ENCODE peak calls at places on chromosome 10, in nine cellular contexts. One of them, this sample, is unnamed.

GRCh38 chr10:42753126-42753506 is 29.5 kb upstream of the BMS1 start:
- DNase-seq in fibroblast of the aortic adventitia: peak
- DNase-seq in stimulated activated CD4-positive, alpha-beta T cell treated with anti-CD3 and anti-CD28 coated beads, Interleukin-15, amount 100 ng/mL, for 1 hour: peak
- DNase-seq in K562: peak
- DNase-seq in tibial artery: peak
- DNase-seq in non-pigmented ciliary epithelial cell: peak
- DNase-seq in activated CD4-positive, alpha-beta T cell treated with anti-CD3 and anti-CD28 coated beads for 1 hour: peak
- DNase-seq in NCI-H1436: no peak
- DNase-seq in ovary: peak
- DNase-seq in this sample: peak

GRCh38 chr10:32163774-32164148 is 107.5 kb upstream of the KIF5B start:
- DNase-seq in activated CD4-positive, alpha-beta T cell treated with anti-CD3 and anti-CD28 coated beads for 1 hour: no peak
- DNase-seq in fibroblast of the aortic adventitia: no peak
- DNase-seq in K562: no peak
- DNase-seq in NCI-H1436: no peak
- DNase-seq in stimulated activated CD4-positive, alpha-beta T cell treated with anti-CD3 and anti-CD28 coated beads, Interleukin-15, amount 100 ng/mL, for 1 hour: no peak
- DNase-seq in tibial artery: no peak
- DNase-seq in non-pigmented ciliary epithelial cell: no peak
- DNase-seq in ovary: no peak
- DNase-seq in this sample: no peak

GRCh38 chr10:78214931-78215330 is 181.3 kb downstream of the RPS24 start:
- DNase-seq in NCI-H1436: no peak
- DNase-seq in K562: no peak
- DNase-seq in tibial artery: peak
- DNase-seq in fibroblast of the aortic adventitia: no peak
- DNase-seq in non-pigmented ciliary epithelial cell: no peak
- DNase-seq in stimulated activated CD4-positive, alpha-beta T cell treated with anti-CD3 and anti-CD28 coated beads, Interleukin-15, amount 100 ng/mL, for 1 hour: no peak
- DNase-seq in activated CD4-positive, alpha-beta T cell treated with anti-CD3 and anti-CD28 coated beads for 1 hour: no peak
- DNase-seq in ovary: no peak
- DNase-seq in this sample: no peak

GRCh38 chr10:132925614-132926013 is 16.8 kb downstream of the CFAP46 start:
- DNase-seq in NCI-H1436: no peak
- DNase-seq in ovary: no peak
- DNase-seq in fibroblast of the aortic adventitia: no peak
- DNase-seq in non-pigmented ciliary epithelial cell: no peak
- DNase-seq in tibial artery: no peak
- DNase-seq in activated CD4-positive, alpha-beta T cell treated with anti-CD3 and anti-CD28 coated beads for 1 hour: no peak
- DNase-seq in stimulated activated CD4-positive, alpha-beta T cell treated with anti-CD3 and anti-CD28 coated beads, Interleukin-15, amount 100 ng/mL, for 1 hour: no peak
- DNase-seq in K562: no peak
- DNase-seq in this sample: no peak

GRCh38 chr10:16944081-16944922 is 127.1 kb upstream of the RSU1 start:
- DNase-seq in K562: no peak
- DNase-seq in stimulated activated CD4-positive, alpha-beta T cell treated with anti-CD3 and anti-CD28 coated beads, Interleukin-15, amount 100 ng/mL, for 1 hour: no peak
- DNase-seq in NCI-H1436: no peak
- DNase-seq in ovary: no peak
- DNase-seq in non-pigmented ciliary epithelial cell: no peak
- DNase-seq in activated CD4-positive, alpha-beta T cell treated with anti-CD3 and anti-CD28 coated beads for 1 hour: no peak
- DNase-seq in tibial artery: no peak
- DNase-seq in fibroblast of the aortic adventitia: peak
- DNase-seq in this sample: no peak

GRCh38 chr10:29387269-29387668 is 98.4 kb downstream of the LYZL1 start:
- DNase-seq in fibroblast of the aortic adventitia: no peak
- DNase-seq in NCI-H1436: peak
- DNase-seq in activated CD4-positive, alpha-beta T cell treated with anti-CD3 and anti-CD28 coated beads for 1 hour: no peak
- DNase-seq in tibial artery: no peak
- DNase-seq in non-pigmented ciliary epithelial cell: no peak
- DNase-seq in stimulated activated CD4-positive, alpha-beta T cell treated with anti-CD3 and anti-CD28 coated beads, Interleukin-15, amount 100 ng/mL, for 1 hour: no peak
- DNase-seq in K562: no peak
- DNase-seq in ovary: no peak
- DNase-seq in this sample: no peak

GRCh38 chr10:95755511-95756004 is 405 bp upstream of the ENTPD1 start:
- DNase-seq in stimulated activated CD4-positive, alpha-beta T cell treated with anti-CD3 and anti-CD28 coated beads, Interleukin-15, amount 100 ng/mL, for 1 hour: no peak
- DNase-seq in ovary: no peak
- DNase-seq in K562: no peak
- DNase-seq in non-pigmented ciliary epithelial cell: no peak
- DNase-seq in NCI-H1436: no peak
- DNase-seq in activated CD4-positive, alpha-beta T cell treated with anti-CD3 and anti-CD28 coated beads for 1 hour: no peak
- DNase-seq in fibroblast of the aortic adventitia: no peak
- DNase-seq in tibial artery: peak
- DNase-seq in this sample: no peak

GRCh38 chr10:129272859-129273258 is 194.2 kb upstream of the MGMT start:
- DNase-seq in tibial artery: no peak
- DNase-seq in non-pigmented ciliary epithelial cell: no peak
- DNase-seq in ovary: no peak
- DNase-seq in activated CD4-positive, alpha-beta T cell treated with anti-CD3 and anti-CD28 coated beads for 1 hour: no peak
- DNase-seq in fibroblast of the aortic adventitia: no peak
- DNase-seq in K562: no peak
- DNase-seq in NCI-H1436: no peak
- DNase-seq in stimulated activated CD4-positive, alpha-beta T cell treated with anti-CD3 and anti-CD28 coated beads, Interleukin-15, amount 100 ng/mL, for 1 hour: no peak
- DNase-seq in this sample: no peak

GRCh38 chr10:70672165-70672992 is at the start of gene ADAMTS14:
- DNase-seq in ovary: no peak
- DNase-seq in tibial artery: no peak
- DNase-seq in K562: peak
- DNase-seq in fibroblast of the aortic adventitia: peak
- DNase-seq in NCI-H1436: peak
- DNase-seq in non-pigmented ciliary epithelial cell: no peak
- DNase-seq in stimulated activated CD4-positive, alpha-beta T cell treated with anti-CD3 and anti-CD28 coated beads, Interleukin-15, amount 100 ng/mL, for 1 hour: no peak
- DNase-seq in activated CD4-positive, alpha-beta T cell treated with anti-CD3 and anti-CD28 coated beads for 1 hour: no peak
- DNase-seq in this sample: no peak

GRCh38 chr10:86944471-86944870 is 12.9 kb downstream of the MMRN2 start:
- DNase-seq in ovary: no peak
- DNase-seq in activated CD4-positive, alpha-beta T cell treated with anti-CD3 and anti-CD28 coated beads for 1 hour: no peak
- DNase-seq in K562: no peak
- DNase-seq in tibial artery: no peak
- DNase-seq in non-pigmented ciliary epithelial cell: no peak
- DNase-seq in NCI-H1436: no peak
- DNase-seq in fibroblast of the aortic adventitia: peak
- DNase-seq in stimulated activated CD4-positive, alpha-beta T cell treated with anti-CD3 and anti-CD28 coated beads, Interleukin-15, amount 100 ng/mL, for 1 hour: no peak
- DNase-seq in this sample: no peak

GRCh38 chr10:75295901-75296441 is 60.2 kb upstream of the COMTD1 start:
- DNase-seq in NCI-H1436: no peak
- DNase-seq in ovary: no peak
- DNase-seq in tibial artery: no peak
- DNase-seq in K562: no peak
- DNase-seq in fibroblast of the aortic adventitia: no peak
- DNase-seq in stimulated activated CD4-positive, alpha-beta T cell treated with anti-CD3 and anti-CD28 coated beads, Interleukin-15, amount 100 ng/mL, for 1 hour: no peak
- DNase-seq in activated CD4-positive, alpha-beta T cell treated with anti-CD3 and anti-CD28 coated beads for 1 hour: no peak
- DNase-seq in non-pigmented ciliary epithelial cell: no peak
- DNase-seq in this sample: no peak

GRCh38 chr10:89391882-89392756 is at the start of gene IFIT1:
- DNase-seq in tibial artery: peak
- DNase-seq in ovary: peak
- DNase-seq in non-pigmented ciliary epithelial cell: peak
- DNase-seq in stimulated activated CD4-positive, alpha-beta T cell treated with anti-CD3 and anti-CD28 coated beads, Interleukin-15, amount 100 ng/mL, for 1 hour: no peak
- DNase-seq in activated CD4-positive, alpha-beta T cell treated with anti-CD3 and anti-CD28 coated beads for 1 hour: peak
- DNase-seq in K562: peak
- DNase-seq in NCI-H1436: peak
- DNase-seq in fibroblast of the aortic adventitia: peak
- DNase-seq in this sample: no peak

GRCh38 chr10:117541909-117542705 is 439 bp upstream of the EMX2 start:
- DNase-seq in NCI-H1436: peak
- DNase-seq in ovary: peak
- DNase-seq in activated CD4-positive, alpha-beta T cell treated with anti-CD3 and anti-CD28 coated beads for 1 hour: no peak
- DNase-seq in stimulated activated CD4-positive, alpha-beta T cell treated with anti-CD3 and anti-CD28 coated beads, Interleukin-15, amount 100 ng/mL, for 1 hour: no peak
- DNase-seq in tibial artery: peak
- DNase-seq in K562: peak
- DNase-seq in non-pigmented ciliary epithelial cell: peak
- DNase-seq in fibroblast of the aortic adventitia: peak
- DNase-seq in this sample: peak

GRCh38 chr10:133403359-133403758 is 9.4 kb downstream of the MTG1 start:
- DNase-seq in activated CD4-positive, alpha-beta T cell treated with anti-CD3 and anti-CD28 coated beads for 1 hour: no peak
- DNase-seq in NCI-H1436: no peak
- DNase-seq in K562: no peak
- DNase-seq in tibial artery: no peak
- DNase-seq in fibroblast of the aortic adventitia: no peak
- DNase-seq in non-pigmented ciliary epithelial cell: no peak
- DNase-seq in ovary: no peak
- DNase-seq in stimulated activated CD4-positive, alpha-beta T cell treated with anti-CD3 and anti-CD28 coated beads, Interleukin-15, amount 100 ng/mL, for 1 hour: no peak
- DNase-seq in this sample: no peak

GRCh38 chr10:131354380-131354779 is 42.9 kb upstream of the TCERG1L start:
- DNase-seq in K562: no peak
- DNase-seq in stimulated activated CD4-positive, alpha-beta T cell treated with anti-CD3 and anti-CD28 coated beads, Interleukin-15, amount 100 ng/mL, for 1 hour: no peak
- DNase-seq in ovary: no peak
- DNase-seq in activated CD4-positive, alpha-beta T cell treated with anti-CD3 and anti-CD28 coated beads for 1 hour: no peak
- DNase-seq in non-pigmented ciliary epithelial cell: no peak
- DNase-seq in fibroblast of the aortic adventitia: no peak
- DNase-seq in tibial artery: no peak
- DNase-seq in NCI-H1436: no peak
- DNase-seq in this sample: no peak

GRCh38 chr10:110609592-110609991 is 34.5 kb upstream of the RBM20 start:
- DNase-seq in ovary: no peak
- DNase-seq in activated CD4-positive, alpha-beta T cell treated with anti-CD3 and anti-CD28 coated beads for 1 hour: no peak
- DNase-seq in fibroblast of the aortic adventitia: no peak
- DNase-seq in stimulated activated CD4-positive, alpha-beta T cell treated with anti-CD3 and anti-CD28 coated beads, Interleukin-15, amount 100 ng/mL, for 1 hour: no peak
- DNase-seq in tibial artery: no peak
- DNase-seq in NCI-H1436: peak
- DNase-seq in K562: no peak
- DNase-seq in non-pigmented ciliary epithelial cell: no peak
- DNase-seq in this sample: no peak

GRCh38 chr10:42640610-42641229 is 2.4 kb upstream of the ZNF33B start:
- DNase-seq in tibial artery: no peak
- DNase-seq in activated CD4-positive, alpha-beta T cell treated with anti-CD3 and anti-CD28 coated beads for 1 hour: no peak
- DNase-seq in stimulated activated CD4-positive, alpha-beta T cell treated with anti-CD3 and anti-CD28 coated beads, Interleukin-15, amount 100 ng/mL, for 1 hour: no peak
- DNase-seq in non-pigmented ciliary epithelial cell: no peak
- DNase-seq in ovary: no peak
- DNase-seq in NCI-H1436: no peak
- DNase-seq in K562: peak
- DNase-seq in fibroblast of the aortic adventitia: no peak
- DNase-seq in this sample: no peak

GRCh38 chr10:103859161-103860141 is 4.1 kb upstream of the SH3PXD2A start:
- DNase-seq in activated CD4-positive, alpha-beta T cell treated with anti-CD3 and anti-CD28 coated beads for 1 hour: peak
- DNase-seq in K562: peak
- DNase-seq in fibroblast of the aortic adventitia: peak
- DNase-seq in ovary: peak
- DNase-seq in non-pigmented ciliary epithelial cell: no peak
- DNase-seq in tibial artery: no peak
- DNase-seq in NCI-H1436: peak
- DNase-seq in stimulated activated CD4-positive, alpha-beta T cell treated with anti-CD3 and anti-CD28 coated beads, Interleukin-15, amount 100 ng/mL, for 1 hour: no peak
- DNase-seq in this sample: no peak

GRCh38 chr10:70750156-70750703 is 34.9 kb downstream of the TBATA start:
- DNase-seq in K562: no peak
- DNase-seq in activated CD4-positive, alpha-beta T cell treated with anti-CD3 and anti-CD28 coated beads for 1 hour: no peak
- DNase-seq in tibial artery: no peak
- DNase-seq in non-pigmented ciliary epithelial cell: no peak
- DNase-seq in NCI-H1436: no peak
- DNase-seq in stimulated activated CD4-positive, alpha-beta T cell treated with anti-CD3 and anti-CD28 coated beads, Interleukin-15, amount 100 ng/mL, for 1 hour: no peak
- DNase-seq in ovary: no peak
- DNase-seq in fibroblast of the aortic adventitia: no peak
- DNase-seq in this sample: no peak

GRCh38 chr10:111200505-111201186 is 123.8 kb downstream of the ADRA2A start:
- DNase-seq in tibial artery: no peak
- DNase-seq in activated CD4-positive, alpha-beta T cell treated with anti-CD3 and anti-CD28 coated beads for 1 hour: no peak
- DNase-seq in stimulated activated CD4-positive, alpha-beta T cell treated with anti-CD3 and anti-CD28 coated beads, Interleukin-15, amount 100 ng/mL, for 1 hour: no peak
- DNase-seq in non-pigmented ciliary epithelial cell: no peak
- DNase-seq in K562: no peak
- DNase-seq in ovary: no peak
- DNase-seq in fibroblast of the aortic adventitia: no peak
- DNase-seq in NCI-H1436: peak
- DNase-seq in this sample: no peak

GRCh38 chr10:99399664-99400063 is 30.8 kb downstream of the GOT1 start:
- DNase-seq in ovary: no peak
- DNase-seq in activated CD4-positive, alpha-beta T cell treated with anti-CD3 and anti-CD28 coated beads for 1 hour: no peak
- DNase-seq in fibroblast of the aortic adventitia: no peak
- DNase-seq in K562: no peak
- DNase-seq in non-pigmented ciliary epithelial cell: no peak
- DNase-seq in tibial artery: no peak
- DNase-seq in stimulated activated CD4-positive, alpha-beta T cell treated with anti-CD3 and anti-CD28 coated beads, Interleukin-15, amount 100 ng/mL, for 1 hour: no peak
- DNase-seq in NCI-H1436: no peak
- DNase-seq in this sample: no peak

GRCh38 chr10:126393076-126393475 is 4.8 kb upstream of the ADAM12 start:
- DNase-seq in tibial artery: no peak
- DNase-seq in NCI-H1436: no peak
- DNase-seq in non-pigmented ciliary epithelial cell: no peak
- DNase-seq in stimulated activated CD4-positive, alpha-beta T cell treated with anti-CD3 and anti-CD28 coated beads, Interleukin-15, amount 100 ng/mL, for 1 hour: no peak
- DNase-seq in fibroblast of the aortic adventitia: no peak
- DNase-seq in K562: no peak
- DNase-seq in activated CD4-positive, alpha-beta T cell treated with anti-CD3 and anti-CD28 coated beads for 1 hour: no peak
- DNase-seq in ovary: no peak
- DNase-seq in this sample: no peak

GRCh38 chr10:77872151-77872946 is 54.2 kb downstream of the DLG5 start:
- DNase-seq in K562: no peak
- DNase-seq in NCI-H1436: no peak
- DNase-seq in non-pigmented ciliary epithelial cell: no peak
- DNase-seq in activated CD4-positive, alpha-beta T cell treated with anti-CD3 and anti-CD28 coated beads for 1 hour: no peak
- DNase-seq in fibroblast of the aortic adventitia: peak
- DNase-seq in tibial artery: no peak
- DNase-seq in stimulated activated CD4-positive, alpha-beta T cell treated with anti-CD3 and anti-CD28 coated beads, Interleukin-15, amount 100 ng/mL, for 1 hour: no peak
- DNase-seq in ovary: peak
- DNase-seq in this sample: no peak

GRCh38 chr10:34049887-34050286 is 715.4 kb upstream of the NRP1 start:
- DNase-seq in K562: no peak
- DNase-seq in tibial artery: no peak
- DNase-seq in stimulated activated CD4-positive, alpha-beta T cell treated with anti-CD3 and anti-CD28 coated beads, Interleukin-15, amount 100 ng/mL, for 1 hour: no peak
- DNase-seq in ovary: no peak
- DNase-seq in fibroblast of the aortic adventitia: no peak
- DNase-seq in NCI-H1436: no peak
- DNase-seq in activated CD4-positive, alpha-beta T cell treated with anti-CD3 and anti-CD28 coated beads for 1 hour: no peak
- DNase-seq in non-pigmented ciliary epithelial cell: peak
- DNase-seq in this sample: no peak

GRCh38 chr10:90935581-90936292 is 14.8 kb upstream of the ANKRD1 start:
- DNase-seq in tibial artery: no peak
- DNase-seq in non-pigmented ciliary epithelial cell: no peak
- DNase-seq in activated CD4-positive, alpha-beta T cell treated with anti-CD3 and anti-CD28 coated beads for 1 hour: no peak
- DNase-seq in K562: no peak
- DNase-seq in NCI-H1436: no peak
- DNase-seq in ovary: no peak
- DNase-seq in fibroblast of the aortic adventitia: no peak
- DNase-seq in stimulated activated CD4-positive, alpha-beta T cell treated with anti-CD3 and anti-CD28 coated beads, Interleukin-15, amount 100 ng/mL, for 1 hour: no peak
- DNase-seq in this sample: no peak

GRCh38 chr10:63057509-63057908 is 75.6 kb upstream of the NRBF2 start:
- DNase-seq in stimulated activated CD4-positive, alpha-beta T cell treated with anti-CD3 and anti-CD28 coated beads, Interleukin-15, amount 100 ng/mL, for 1 hour: no peak
- DNase-seq in non-pigmented ciliary epithelial cell: no peak
- DNase-seq in K562: no peak
- DNase-seq in NCI-H1436: no peak
- DNase-seq in tibial artery: no peak
- DNase-seq in activated CD4-positive, alpha-beta T cell treated with anti-CD3 and anti-CD28 coated beads for 1 hour: no peak
- DNase-seq in ovary: no peak
- DNase-seq in fibroblast of the aortic adventitia: no peak
- DNase-seq in this sample: no peak

GRCh38 chr10:69570050-69570816 is 3.0 kb downstream of the NEUROG3 start:
- DNase-seq in tibial artery: no peak
- DNase-seq in ovary: no peak
- DNase-seq in non-pigmented ciliary epithelial cell: no peak
- DNase-seq in K562: no peak
- DNase-seq in stimulated activated CD4-positive, alpha-beta T cell treated with anti-CD3 and anti-CD28 coated beads, Interleukin-15, amount 100 ng/mL, for 1 hour: no peak
- DNase-seq in activated CD4-positive, alpha-beta T cell treated with anti-CD3 and anti-CD28 coated beads for 1 hour: no peak
- DNase-seq in fibroblast of the aortic adventitia: no peak
- DNase-seq in NCI-H1436: no peak
- DNase-seq in this sample: no peak

GRCh38 chr10:27252267-27253000 is 11.8 kb upstream of the ACBD5 start:
- DNase-seq in non-pigmented ciliary epithelial cell: no peak
- DNase-seq in NCI-H1436: peak
- DNase-seq in stimulated activated CD4-positive, alpha-beta T cell treated with anti-CD3 and anti-CD28 coated beads, Interleukin-15, amount 100 ng/mL, for 1 hour: peak
- DNase-seq in K562: peak
- DNase-seq in fibroblast of the aortic adventitia: peak
- DNase-seq in tibial artery: peak
- DNase-seq in activated CD4-positive, alpha-beta T cell treated with anti-CD3 and anti-CD28 coated beads for 1 hour: peak
- DNase-seq in ovary: peak
- DNase-seq in this sample: no peak